ENCODE peak calls at places on chromosomes 13 and 19, in eight cellular contexts. A is cardiac fibroblast; M is MCF 10A; E is naive thymus-derived CD8-positive, alpha-beta T cell; P is GM04503; T is NCI-H1092; R is KBM-7; Z is lower leg skin. C is an unnamed sample.

GRCh38 chr19:53103141-53103902 is at the start of gene ZNF160:
- DNase-seq in A (peak), M (peak), E (peak), P (peak), T (peak), R (peak), Z (peak), C (peak)

GRCh38 chr13:27182844-27183497 is 11.4 kb upstream of the USP12 start:
- DNase-seq in A (peak), M (peak), E (no peak), P (peak), T (no peak), R (no peak), Z (peak), C (peak)

GRCh38 chr19:12521996-12522395 is 29.3 kb downstream of the ZNF564 start:
- DNase-seq in A (no peak), M (no peak), E (no peak), P (no peak), T (no peak), R (peak), Z (no peak), C (no peak)

GRCh38 chr13:22744688-22745452 is 435.9 kb upstream of the SGCG start:
- DNase-seq in A (no peak), M (no peak), E (no peak), P (no peak), T (no peak), R (no peak), Z (no peak), C (no peak)

GRCh38 chr13:79541426-79542049 is 60.6 kb downstream of the NDFIP2 start:
- DNase-seq in A (peak), M (peak), E (peak), P (no peak), T (peak), R (peak), Z (no peak), C (peak)

GRCh38 chr13:114111577-114111976 is 20.8 kb downstream of the RASA3 start:
- DNase-seq in A (peak), M (no peak), E (no peak), P (no peak), T (no peak), R (no peak), Z (no peak), C (no peak)

GRCh38 chr13:113648218-113648615 is 9.8 kb downstream of the ATP4B start:
- DNase-seq in A (no peak), M (no peak), E (no peak), P (no peak), T (no peak), R (no peak), Z (no peak), C (no peak)

GRCh38 chr13:73107459-73107858 is 48.7 kb downstream of the KLF5 start:
- DNase-seq in A (no peak), M (no peak), E (no peak), P (no peak), T (no peak), R (no peak), Z (no peak), C (no peak)

GRCh38 chr13:77300176-77301141 is 26.4 kb downstream of the MYCBP2 start:
- DNase-seq in A (peak), M (peak), E (no peak), P (peak), T (no peak), R (peak), Z (no peak), C (peak)

GRCh38 chr13:44921931-44922758 is 67.1 kb downstream of the NUFIP1 start:
- DNase-seq in A (peak), M (peak), E (no peak), P (peak), T (peak), R (no peak), Z (peak), C (peak)

GRCh38 chr13:40060318-40061007 is 405.0 kb downstream of the COG6 start:
- DNase-seq in A (peak), M (peak), E (no peak), P (peak), T (peak), R (no peak), Z (peak), C (peak)

GRCh38 chr19:453606-454005 is 7.2 kb downstream of the SHC2 start:
- DNase-seq in A (no peak), M (no peak), E (no peak), P (no peak), T (no peak), R (no peak), Z (no peak), C (no peak)

GRCh38 chr13:114275309-114275708 is 6.1 kb upstream of the UPF3A start:
- DNase-seq in A (no peak), M (no peak), E (no peak), P (no peak), T (no peak), R (peak), Z (no peak), C (no peak)

GRCh38 chr19:1259873-1260748 is 9.0 kb upstream of the CIRBP start:
- DNase-seq in A (no peak), M (peak), E (peak), P (no peak), T (no peak), R (no peak), Z (no peak), C (no peak)

GRCh38 chr13:75685239-75685697 is 49.1 kb downstream of the LMO7 start:
- DNase-seq in A (peak), M (peak), E (no peak), P (peak), T (peak), R (no peak), Z (no peak), C (peak)

GRCh38 chr13:109323338-109323737 is 463.0 kb downstream of the IRS2 start:
- DNase-seq in A (no peak), M (no peak), E (no peak), P (no peak), T (no peak), R (no peak), Z (no peak), C (no peak)

GRCh38 chr13:37141011-37141410 is 35.5 kb upstream of the CSNK1A1L start:
- DNase-seq in A (peak), M (no peak), E (no peak), P (no peak), T (no peak), R (no peak), Z (no peak), C (no peak)

GRCh38 chr13:98921786-98922185 is 56.1 kb downstream of the DOCK9 start:
- DNase-seq in A (no peak), M (no peak), E (no peak), P (no peak), T (no peak), R (no peak), Z (no peak), C (no peak)

GRCh38 chr13:30034448-30034795 is 184.0 kb upstream of the UBL3 start:
- DNase-seq in A (peak), M (no peak), E (no peak), P (peak), T (no peak), R (no peak), Z (no peak), C (no peak)

GRCh38 chr13:32752997-32753606 is 166.8 kb downstream of the PDS5B start:
- DNase-seq in A (no peak), M (no peak), E (no peak), P (no peak), T (no peak), R (no peak), Z (no peak), C (no peak)

GRCh38 chr19:14502334-14503092 is 6.6 kb upstream of the GIPC1 start:
- DNase-seq in A (peak), M (peak), E (no peak), P (no peak), T (no peak), R (no peak), Z (no peak), C (no peak)

GRCh38 chr19:47098608-47099007 is 15.0 kb downstream of the ZC3H4 start:
- DNase-seq in A (no peak), M (no peak), E (no peak), P (no peak), T (no peak), R (no peak), Z (no peak), C (no peak)

GRCh38 chr19:39133431-39134270 is 8.1 kb downstream of the PAK4 start:
- DNase-seq in A (no peak), M (no peak), E (no peak), P (no peak), T (no peak), R (no peak), Z (no peak), C (no peak)

GRCh38 chr13:94344126-94344863 is 135.2 kb downstream of the DCT start:
- DNase-seq in A (peak), M (no peak), E (no peak), P (no peak), T (no peak), R (no peak), Z (no peak), C (no peak)

GRCh38 chr13:77022341-77022740 is 4.6 kb downstream of the FBXL3 start:
- DNase-seq in A (peak), M (peak), E (no peak), P (no peak), T (no peak), R (no peak), Z (no peak), C (no peak)

GRCh38 chr19:54002495-54003315 is 11.3 kb downstream of the CACNG6 start:
- DNase-seq in A (no peak), M (no peak), E (no peak), P (no peak), T (no peak), R (no peak), Z (no peak), C (peak)

GRCh38 chr13:84405286-84405685 is 523.0 kb upstream of the SLITRK1 start:
- DNase-seq in A (peak), M (no peak), E (no peak), P (no peak), T (no peak), R (no peak), Z (no peak), C (no peak)

GRCh38 chr19:8877854-8878705 is 45.9 kb downstream of the MBD3L1 start:
- DNase-seq in A (no peak), M (no peak), E (no peak), P (no peak), T (no peak), R (peak), Z (no peak), C (no peak)

GRCh38 chr19:11137542-11138384 is 17.8 kb downstream of the SPC24 start:
- DNase-seq in A (peak), M (peak), E (peak), P (peak), T (peak), R (peak), Z (peak), C (peak)

GRCh38 chr19:40247735-40248262 is 21.3 kb upstream of the CCNP start:
- DNase-seq in A (no peak), M (no peak), E (no peak), P (no peak), T (no peak), R (no peak), Z (no peak), C (no peak)

GRCh38 chr13:98476538-98476966 is 100.4 kb downstream of the STK24 start:
- DNase-seq in A (peak), M (peak), E (peak), P (peak), T (no peak), R (peak), Z (no peak), C (peak)

GRCh38 chr13:90868321-90868920 is 479.1 kb upstream of the MIR17HG start:
- DNase-seq in A (peak), M (peak), E (no peak), P (no peak), T (peak), R (peak), Z (no peak), C (peak)

GRCh38 chr13:75864718-75865117 is 228.6 kb downstream of the LMO7 start:
- DNase-seq in A (peak), M (peak), E (no peak), P (no peak), T (no peak), R (no peak), Z (no peak), C (peak)

GRCh38 chr19:49335071-49335783 is at the start of gene CD37:
- DNase-seq in A (no peak), M (no peak), E (peak), P (no peak), T (no peak), R (peak), Z (no peak), C (no peak)